ENCODE peak calls at places on chromosomes 16 and 17, in nine cellular contexts. R is A549, K is mucosa of descending colon, S is fibroblast of pulmonary artery, M is cardiac muscle cell, U is foreskin fibroblast, Q is adrenal gland, Z is AG10803, C is gastrocnemius medialis. E is an unnamed sample.
A peak's percentile ranks its signal among the peaks of the same experiment; 100 is the strongest.

GRCh38 chr16:66913711-66914110 is 5.0 kb downstream of the CDH16 start:
- DNase-seq in R (no peak), K (no peak), S (no peak), M (no peak), U (no peak), Q (no peak), Z (no peak), C (no peak), E (no peak)

GRCh38 chr16:76241735-76242134 is 35.5 kb upstream of the CNTNAP4 start:
- DNase-seq in R (no peak), K (no peak), S (no peak), M (no peak), U (no peak), Q (no peak), Z (no peak), C (no peak), E (no peak)

GRCh38 chr16:89633064-89633631 is 19.7 kb downstream of the DPEP1 start:
- DNase-seq in R (peak; percentile 83), K (peak; percentile 44), S (peak; percentile 5), M (no peak), U (peak; percentile 85), Q (no peak), Z (peak; percentile 87), C (no peak), E (no peak)

GRCh38 chr17:65220732-65221131 is 83.6 kb downstream of the RGS9 start:
- DNase-seq in R (no peak), K (no peak), S (no peak), M (no peak), U (no peak), Q (no peak), Z (peak; percentile 35), C (no peak), E (no peak)

GRCh38 chr16:65617421-65617820 is 495.6 kb upstream of the CDH11 start:
- DNase-seq in R (no peak), K (no peak), S (no peak), M (no peak), U (no peak), Q (no peak), Z (no peak), C (no peak), E (no peak)

GRCh38 chr17:70345061-70345460 is 175.7 kb downstream of the KCNJ2 start:
- DNase-seq in R (no peak), K (no peak), S (no peak), M (no peak), U (no peak), Q (no peak), Z (no peak), C (no peak), E (no peak)

GRCh38 chr16:70250748-70251650 is 741 bp downstream of the EXOSC6 start:
- DNase-seq in R (peak; percentile 61), K (peak; percentile 45), S (peak; percentile 52), M (peak; percentile 69), U (peak; percentile 39), Q (peak; percentile 66), Z (peak; percentile 44), C (no peak), E (no peak)

GRCh38 chr17:67427410-67427809 is 50.3 kb downstream of the PITPNC1 start:
- DNase-seq in R (no peak), K (no peak), S (no peak), M (no peak), U (no peak), Q (no peak), Z (no peak), C (no peak), E (no peak)

GRCh38 chr17:59440757-59441458 is 109.5 kb downstream of the YPEL2 start:
- DNase-seq in R (peak; percentile 89), K (peak; percentile 100), S (peak; percentile 96), M (peak; percentile 98), U (peak; percentile 76), Q (peak; percentile 98), Z (peak; percentile 91), C (peak; percentile 82), E (peak; percentile 96)

GRCh38 chr16:52690468-52690867 is 143.5 kb upstream of the TOX3 start:
- DNase-seq in R (no peak), K (no peak), S (no peak), M (no peak), U (no peak), Q (no peak), Z (no peak), C (no peak), E (no peak)

GRCh38 chr17:1709403-1709891 is 730 bp downstream of the TLCD2 start:
- DNase-seq in R (peak; percentile 52), K (no peak), S (no peak), M (no peak), U (peak; percentile 16), Q (peak; percentile 75), Z (peak; percentile 67), C (no peak), E (no peak)

GRCh38 chr17:1709971-1710806 is at the start of gene TLCD2:
- DNase-seq in R (peak; percentile 71), K (peak; percentile 96), S (peak; percentile 65), M (peak; percentile 77), U (peak; percentile 64), Q (peak; percentile 86), Z (peak; percentile 77), C (peak; percentile 56), E (no peak)

GRCh38 chr17:1711804-1712203 is 1.6 kb upstream of the TLCD2 start:
- DNase-seq in R (no peak), K (no peak), S (no peak), M (no peak), U (no peak), Q (no peak), Z (no peak), C (no peak), E (no peak)

GRCh38 chr17:1712271-1712670 is 2.1 kb upstream of the TLCD2 start:
- DNase-seq in R (no peak), K (no peak), S (no peak), M (no peak), U (no peak), Q (peak; percentile 55), Z (no peak), C (no peak), E (no peak)

GRCh38 chr17:1710807-1711553 is 803 bp upstream of the TLCD2 start:
- DNase-seq in R (peak; percentile 45), K (no peak), S (no peak), M (no peak), U (no peak), Q (peak; percentile 68), Z (peak; percentile 46), C (no peak), E (no peak)
- H3K4me3 ChIP-seq in R (peak overlapping the region; percentile 78), K (no peak overlapping the region), S (peak overlapping the region; percentile 57), M (peak overlapping the region; percentile 62), U (peak overlapping the region; percentile 68), Q (peak overlapping the region; percentile 96), Z (peak overlapping the region; percentile 58), C (peak overlapping the region; percentile 94), E (peak overlapping the region; percentile 91)

GRCh38 chr17:48644910-48645557 is 18.9 kb upstream of the HOXB9 start:
- DNase-seq in R (no peak), K (peak; percentile 20), S (no peak), M (no peak), U (no peak), Q (no peak), Z (no peak), C (no peak), E (no peak)

GRCh38 chr17:48646183-48647102 is 20.3 kb upstream of the HOXB9 start:
- DNase-seq in R (peak; percentile 80), K (peak; percentile 79), S (no peak), M (no peak), U (no peak), Q (no peak), Z (peak; percentile 49), C (no peak), E (no peak)

GRCh38 chr17:48647964-48648245 is 21.7 kb upstream of the HOXB9 start:
- DNase-seq in R (no peak), K (no peak), S (no peak), M (no peak), U (no peak), Q (no peak), Z (no peak), C (no peak), E (no peak)

GRCh38 chr17:48645639-48646182 is 19.6 kb upstream of the HOXB9 start:
- DNase-seq in R (no peak), K (peak; percentile 25), S (no peak), M (no peak), U (no peak), Q (no peak), Z (no peak), C (no peak), E (no peak)

DNA sequence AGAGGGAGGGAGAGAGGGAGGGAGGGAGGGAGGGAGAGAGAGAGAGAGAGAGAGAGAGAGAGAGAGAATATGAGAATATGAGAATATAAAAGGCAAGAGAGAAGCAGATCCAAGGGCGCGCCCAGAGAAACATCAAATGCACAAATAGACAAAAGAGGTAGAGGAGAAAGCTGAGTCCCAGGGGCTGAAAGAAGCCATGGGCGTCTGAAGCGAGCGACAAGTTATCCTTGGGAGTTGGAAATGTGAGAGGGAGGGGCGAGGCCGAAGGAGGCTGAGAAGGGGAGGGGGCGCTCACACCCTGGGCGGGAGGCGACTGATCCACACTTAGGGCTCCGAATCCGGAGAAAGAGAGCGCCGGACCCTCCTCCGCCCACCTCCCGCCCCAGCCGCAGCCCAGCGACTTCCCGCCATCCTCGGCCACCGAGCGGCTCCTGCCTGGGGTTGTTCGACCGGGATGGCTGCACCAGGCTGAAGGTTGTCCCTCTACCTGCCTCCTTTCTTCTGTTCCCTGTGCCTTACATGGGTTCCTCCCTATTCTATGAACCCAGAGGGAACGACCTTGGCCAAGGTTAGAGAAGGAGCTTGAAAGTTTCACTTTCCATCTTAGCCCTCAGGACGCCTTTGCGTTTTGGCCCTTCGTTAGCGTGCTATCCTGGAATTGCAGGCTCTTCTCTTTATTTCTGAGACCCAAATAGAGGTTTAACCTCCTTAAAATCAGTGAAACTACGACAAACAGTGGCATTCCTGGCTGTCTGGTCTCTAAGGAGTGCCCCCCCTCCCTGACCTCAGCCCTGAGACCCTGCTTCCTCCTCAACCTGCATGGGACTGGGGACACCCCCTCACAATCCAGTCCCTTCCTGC is 21.2 kb upstream of the HOXB9 start:
- DNase-seq in R (peak; percentile 63), K (peak; percentile 71), S (no peak), M (no peak), U (no peak), Q (no peak), Z (peak; percentile 18), C (no peak), E (no peak)
- H3K4me3 ChIP-seq in R (peak overlapping the region; percentile 74), K (peak overlapping the region; percentile 45), S (peak overlapping the region; percentile 44), M (no peak overlapping the region), U (peak overlapping the region; percentile 33), Q (peak overlapping the region; percentile 36), Z (peak overlapping the region; percentile 67), C (peak overlapping the region; percentile 48), E (peak overlapping the region; percentile 66)

DNA sequence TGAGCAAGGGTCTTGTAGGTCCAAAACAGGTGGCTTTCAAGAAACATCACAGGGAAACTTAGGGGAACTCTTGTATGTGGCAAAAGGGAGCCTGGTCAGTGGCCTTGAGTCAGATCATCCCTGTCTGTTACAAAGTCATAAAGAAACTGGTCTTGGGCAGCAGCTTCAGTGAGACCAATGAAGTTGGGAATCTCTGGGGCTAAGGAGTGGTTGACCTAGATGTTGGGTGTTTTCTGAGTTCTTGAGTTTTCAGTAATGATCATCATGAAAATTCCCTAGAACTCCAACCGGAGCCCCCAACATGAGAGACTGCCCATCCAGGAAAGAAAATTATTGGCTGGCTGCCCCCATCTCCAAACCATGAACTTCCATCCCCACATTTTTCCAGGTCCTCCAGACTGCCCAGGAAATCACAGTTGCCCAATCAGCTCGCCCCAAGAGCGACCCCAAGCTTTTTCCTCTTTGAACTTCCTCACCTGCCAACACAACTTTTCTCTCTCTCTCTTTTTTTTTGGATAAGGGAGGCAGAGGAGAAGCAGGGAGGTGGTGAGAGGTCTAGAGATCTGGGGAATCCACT is 3.9 kb downstream of the CCR7 start:
- DNase-seq in R (no peak), K (no peak), S (no peak), M (no peak), U (no peak), Q (no peak), Z (no peak), C (no peak), E (no peak)
- H3K4me3 ChIP-seq in R (no peak overlapping the region), K (no peak overlapping the region), S (no peak overlapping the region), M (no peak overlapping the region), U (no peak overlapping the region), Q (no peak overlapping the region), Z (no peak overlapping the region), C (no peak overlapping the region), E (no peak overlapping the region)

GRCh38 chr16:23030001-23030400 is 119.3 kb downstream of the USP31 start:
- DNase-seq in R (no peak), K (no peak), S (no peak), M (no peak), U (no peak), Q (no peak), Z (no peak), C (no peak), E (no peak)
- H3K4me3 ChIP-seq in R (no peak overlapping the region), K (no peak overlapping the region), S (no peak overlapping the region), M (no peak overlapping the region), U (no peak overlapping the region), Q (no peak overlapping the region), Z (no peak overlapping the region), C (no peak overlapping the region), E (no peak overlapping the region)